ENCODE peak calls at places on chromosome 21, in ten cellular contexts. Q, T, A, D, M, X, O, I, G and E are unnamed samples.

GRCh38 chr21:42671778-42672593 is 18.6 kb downstream of the PDE9A start:
- DNase-seq in Q (no peak), I (no peak), D (no peak), G (no peak), X (no peak), T (no peak), O (no peak), M (no peak), A (no peak), E (no peak)

GRCh38 chr21:35208810-35209517 is 159.9 kb upstream of the RUNX1 start:
- DNase-seq in T (no peak), I (no peak), M (no peak), Q (no peak), D (no peak), O (no peak), X (no peak), A (no peak), G (no peak), E (no peak)

GRCh38 chr21:26506951-26507350 is 66.1 kb downstream of the CYYR1 start:
- DNase-seq in M (no peak), Q (no peak), O (no peak), X (no peak), T (no peak), D (peak), A (no peak), I (no peak), G (no peak), E (peak)

GRCh38 chr21:41761211-41762181 is 5.4 kb downstream of the RIPK4 start:
- DNase-seq in M (no peak), D (no peak), G (no peak), Q (no peak), A (peak), T (no peak), I (peak), X (no peak), O (peak), E (peak)

GRCh38 chr21:42460391-42461184 is 35.4 kb downstream of the RSPH1 start:
- DNase-seq in X (no peak), A (no peak), D (no peak), I (no peak), Q (peak), M (no peak), T (no peak), O (no peak), G (no peak), E (no peak)

GRCh38 chr21:42302292-42302650 is 12.9 kb downstream of the TFF3 start:
- DNase-seq in G (no peak), M (no peak), O (no peak), I (no peak), Q (no peak), T (no peak), D (no peak), A (no peak), X (no peak), E (no peak)

GRCh38 chr21:44353200-44353970 is at the start of gene TRPM2:
- DNase-seq in I (peak), X (no peak), T (no peak), A (peak), D (no peak), O (peak), M (no peak), G (no peak), Q (peak), E (peak)

GRCh38 chr21:44444286-44444931 is 10.9 kb upstream of the LRRC3 start:
- DNase-seq in O (no peak), T (no peak), Q (no peak), G (no peak), I (no peak), M (no peak), A (peak), X (no peak), D (no peak), E (no peak)

GRCh38 chr21:43917515-43918384 is 52.7 kb downstream of the AGPAT3 start:
- DNase-seq in G (no peak), I (no peak), A (no peak), X (no peak), T (no peak), M (no peak), D (no peak), Q (peak), O (peak), E (no peak)

DNA sequence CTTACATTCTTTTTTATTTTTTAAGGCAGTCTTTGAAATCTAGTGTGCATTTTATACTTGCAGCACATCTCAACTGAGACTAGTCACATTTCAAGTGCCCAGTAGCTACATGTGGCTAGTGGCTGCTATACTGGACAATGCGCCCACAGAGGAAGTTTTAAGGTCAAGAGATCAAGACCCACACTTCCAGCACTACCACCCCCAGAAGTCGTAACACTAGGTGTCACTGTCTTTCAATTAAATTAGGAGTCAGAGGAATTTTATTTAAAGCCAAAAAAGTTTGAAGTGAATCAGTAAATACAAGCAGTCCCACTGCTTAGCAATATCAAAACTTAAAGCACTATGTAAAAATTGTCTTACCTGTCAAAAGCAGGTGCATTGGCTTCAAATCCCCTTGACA is 39.9 kb downstream of the SYNJ1 start:
- DNase-seq in G (no peak), D (no peak), Q (peak), I (no peak), X (no peak), M (no peak), T (no peak), O (no peak), A (no peak), E (no peak)
- TF ChIP-seq CTCF in G (no peak), D (no peak), Q (peak), I (peak), X (no peak), M (no peak), T (no peak), O (no peak), A (no peak), E (no peak)

DNA sequence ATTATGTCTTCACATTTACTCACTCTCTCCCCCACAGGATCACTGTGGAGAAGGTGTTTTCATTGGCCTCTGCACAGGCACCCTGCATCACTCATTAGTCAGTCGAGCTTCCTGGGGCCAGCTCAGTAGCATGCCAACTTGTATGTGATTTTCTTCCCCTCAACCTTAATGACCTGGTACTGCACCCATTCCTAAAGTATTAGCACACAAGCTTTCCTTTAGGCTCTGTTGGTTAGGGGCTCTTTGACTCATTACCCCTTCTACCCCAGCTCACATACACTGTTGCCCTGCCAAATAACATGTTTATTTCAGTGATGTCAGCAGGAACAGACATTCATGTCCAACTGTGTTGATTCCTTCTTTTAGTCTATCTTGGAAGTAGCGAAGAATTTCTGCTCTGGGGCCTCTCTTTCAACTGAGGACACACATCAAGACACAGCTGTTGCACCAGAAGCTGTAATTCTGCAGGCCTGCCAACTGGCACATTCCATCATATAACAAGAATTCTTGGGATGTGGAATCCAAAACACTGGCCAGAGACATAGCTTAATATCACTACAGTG is 603.5 kb upstream of the ADAMTS5 start:
- DNase-seq in X (peak), D (peak), A (peak), I (peak), G (no peak), T (no peak), M (peak), O (peak), Q (no peak), E (peak)
- H3K4me3 ChIP-seq in X (no peak), D (no peak), A (no peak), I (no peak), G (no peak), T (no peak), M (no peak), O (no peak), Q (no peak), E (no peak)

DNA sequence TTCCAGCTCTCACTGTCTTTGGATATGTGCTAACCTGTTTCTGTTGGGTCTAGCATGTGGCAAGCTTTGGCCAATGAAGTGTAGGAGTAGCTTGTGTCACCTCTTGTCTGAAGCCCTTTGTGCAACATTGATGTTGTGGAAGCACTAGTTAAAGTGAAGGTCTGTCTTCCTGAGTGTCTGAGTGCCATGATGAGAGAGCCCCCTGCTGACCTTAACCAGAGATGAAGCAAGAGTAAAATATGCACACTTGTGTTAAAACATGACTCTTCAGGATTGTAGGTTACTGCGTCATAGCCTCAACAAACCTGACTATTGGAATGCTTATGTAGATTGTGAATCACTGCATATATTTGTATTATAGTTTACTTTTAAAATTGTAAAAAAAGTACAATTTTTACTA is 103.7 kb downstream of the NCAM2 start:
- DNase-seq in D (peak), Q (peak), M (peak), G (no peak), X (no peak), I (no peak), O (no peak), A (no peak), T (no peak), E (peak)
- TF ChIP-seq CTCF in D (peak), Q (no peak), M (peak), G (no peak), X (no peak), I (peak), O (no peak), A (no peak), T (no peak), E (no peak)

GRCh38 chr21:25405991-25406390 is 201.3 kb downstream of the MRPL39 start:
- DNase-seq in G (no peak), O (no peak), T (no peak), I (no peak), A (no peak), X (no peak), D (no peak), Q (no peak), M (no peak), E (no peak)
- H3K4me3 ChIP-seq in G (no peak), O (no peak), T (no peak), I (no peak), A (no peak), X (no peak), D (no peak), Q (no peak), M (no peak), E (no peak)

GRCh38 chr21:24895885-24896734 is 711.2 kb downstream of the MRPL39 start:
- DNase-seq in A (no peak), X (peak), D (no peak), T (no peak), I (no peak), O (no peak), G (no peak), Q (peak), M (peak), E (no peak)
- TF ChIP-seq CTCF in A (no peak), X (peak), D (peak), T (no peak), I (peak), O (peak), G (peak), Q (peak), M (peak), E (peak)

GRCh38 chr21:38476385-38476784 is 21.9 kb downstream of the ERG start:
- DNase-seq in M (no peak), T (no peak), Q (no peak), X (no peak), I (peak), G (no peak), A (no peak), D (no peak), O (no peak), E (no peak)

GRCh38 chr21:38474796-38475195 is 23.5 kb downstream of the ERG start:
- DNase-seq in M (no peak), X (no peak), O (no peak), Q (no peak), I (no peak), G (no peak), D (no peak), T (no peak), A (no peak), E (no peak)

GRCh38 chr21:38474124-38474523 is 24.2 kb downstream of the ERG start:
- DNase-seq in D (no peak), Q (no peak), M (no peak), T (no peak), I (peak), X (no peak), A (no peak), O (no peak), G (no peak), E (no peak)

GRCh38 chr21:38477241-38477640 is 21.0 kb downstream of the ERG start:
- DNase-seq in M (no peak), I (no peak), T (no peak), X (no peak), D (no peak), O (no peak), G (no peak), Q (no peak), A (no peak), E (no peak)

GRCh38 chr21:38475519-38475918 is 22.8 kb downstream of the ERG start:
- DNase-seq in A (no peak), T (no peak), D (no peak), O (no peak), G (no peak), M (no peak), X (no peak), Q (no peak), I (no peak), E (no peak)
- H3K4me3 ChIP-seq in A (no peak), T (no peak), D (no peak), O (no peak), G (no peak), M (no peak), X (no peak), Q (no peak), I (no peak), E (no peak)

DNA sequence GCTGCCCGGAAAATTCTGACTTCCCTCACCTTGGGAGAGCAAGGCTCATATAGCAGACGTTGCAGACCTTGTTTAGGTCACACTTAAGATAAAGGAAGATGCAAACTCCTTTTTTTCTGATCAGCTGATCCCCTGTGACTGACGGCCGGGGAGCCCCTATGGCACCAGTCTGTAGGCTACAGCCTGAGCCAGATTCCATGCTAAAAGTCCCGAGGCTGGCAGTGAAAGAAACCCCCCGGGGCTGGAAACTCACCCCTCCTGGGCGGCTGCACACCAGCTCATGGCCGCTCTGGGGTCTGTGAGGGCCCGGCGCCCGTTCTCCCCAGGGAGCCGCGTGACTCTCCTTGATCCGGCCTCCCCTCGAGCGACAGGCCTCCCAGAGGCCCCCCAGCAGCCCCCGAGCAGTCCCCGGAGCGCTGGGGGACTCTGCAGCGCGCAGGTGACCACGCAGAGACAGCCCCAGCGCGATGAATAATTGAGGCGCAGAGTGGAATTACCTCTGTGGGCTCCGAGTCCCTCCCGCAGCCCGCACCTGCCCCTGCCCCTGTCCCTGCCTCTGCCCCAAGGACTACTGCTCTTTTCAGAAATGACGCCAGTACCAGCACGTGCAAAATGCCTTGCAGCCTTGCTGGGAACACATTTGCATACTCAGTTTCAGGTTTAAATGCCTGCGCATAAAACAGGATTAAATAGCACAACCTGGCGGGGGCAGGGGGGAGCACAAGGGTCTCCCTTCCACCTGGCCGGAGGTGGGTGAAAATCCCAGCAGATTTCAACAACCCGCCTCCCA is 62.6 kb upstream of the CLDN14 start:
- DNase-seq in T (no peak), G (no peak), I (no peak), Q (peak), X (no peak), D (no peak), O (no peak), M (no peak), A (no peak), E (no peak)
- TF ChIP-seq CTCF in T (no peak), G (no peak), I (no peak), Q (peak), X (no peak), D (no peak), O (no peak), M (no peak), A (no peak), E (no peak)

GRCh38 chr21:14866859-14867560 is 197.8 kb downstream of the NRIP1 start:
- DNase-seq in A (no peak), I (no peak), G (no peak), O (no peak), T (no peak), X (no peak), M (no peak), D (no peak), Q (no peak), E (no peak)

GRCh38 chr21:14858309-14858708 is 206.5 kb downstream of the NRIP1 start:
- DNase-seq in X (no peak), Q (no peak), G (no peak), M (no peak), I (no peak), D (no peak), O (no peak), A (no peak), T (no peak), E (no peak)

GRCh38 chr21:14863745-14864210 is 201.0 kb downstream of the NRIP1 start:
- DNase-seq in O (no peak), A (no peak), X (no peak), T (no peak), D (peak), G (no peak), Q (no peak), I (no peak), M (no peak), E (no peak)

GRCh38 chr21:14864211-14865021 is 200.4 kb downstream of the NRIP1 start:
- DNase-seq in G (no peak), D (peak), O (peak), M (peak), Q (peak), A (peak), I (peak), X (peak), T (no peak), E (peak)

DNA sequence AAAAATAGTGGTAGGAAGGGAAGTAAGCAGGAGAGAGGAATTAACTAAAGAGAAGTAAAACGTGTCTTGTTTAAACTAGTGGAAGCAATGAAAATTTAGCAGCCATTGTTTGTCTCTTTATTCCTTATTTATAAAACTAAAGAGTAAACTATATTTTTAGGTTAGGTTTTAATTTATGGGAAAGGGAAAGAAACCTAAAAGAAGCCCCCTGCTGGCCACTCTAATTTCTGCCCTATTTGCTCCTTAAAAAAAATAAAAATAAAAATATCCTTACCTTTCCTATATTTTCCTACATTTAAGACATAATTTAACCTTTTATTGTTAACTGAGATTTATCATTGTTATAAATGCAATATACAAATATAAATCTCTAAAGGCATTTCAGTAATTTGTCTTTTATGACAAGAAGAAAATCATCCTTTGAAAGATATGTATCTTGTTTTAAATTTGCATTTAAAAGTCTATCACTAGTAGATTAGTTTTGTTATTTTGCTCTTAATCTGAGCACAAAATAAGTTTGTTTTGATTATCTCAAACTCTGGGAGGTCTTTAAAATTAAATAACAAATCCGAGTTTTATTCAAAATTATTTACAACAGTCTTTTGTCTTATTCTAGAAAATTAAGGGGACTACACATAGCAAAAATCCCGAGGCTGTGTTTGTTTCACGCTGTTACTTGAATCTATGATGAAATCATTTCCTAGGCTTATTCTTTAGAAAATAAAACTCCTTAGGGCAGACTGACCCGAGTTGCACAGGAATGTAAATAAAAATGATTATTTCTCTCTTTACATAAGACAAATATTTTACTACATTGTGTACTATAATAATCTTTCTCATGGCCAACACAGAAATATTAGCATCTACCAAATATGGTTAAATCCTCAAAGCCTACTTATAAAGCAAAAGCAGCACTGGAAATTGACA is 201.7 kb downstream of the NRIP1 start:
- DNase-seq in M (peak), X (no peak), A (no peak), D (no peak), G (no peak), Q (peak), T (no peak), O (no peak), I (no peak), E (no peak)
- H3K4me3 ChIP-seq in M (no peak), X (no peak), A (no peak), D (no peak), G (no peak), Q (no peak), T (no peak), O (no peak), I (no peak), E (no peak)

DNA sequence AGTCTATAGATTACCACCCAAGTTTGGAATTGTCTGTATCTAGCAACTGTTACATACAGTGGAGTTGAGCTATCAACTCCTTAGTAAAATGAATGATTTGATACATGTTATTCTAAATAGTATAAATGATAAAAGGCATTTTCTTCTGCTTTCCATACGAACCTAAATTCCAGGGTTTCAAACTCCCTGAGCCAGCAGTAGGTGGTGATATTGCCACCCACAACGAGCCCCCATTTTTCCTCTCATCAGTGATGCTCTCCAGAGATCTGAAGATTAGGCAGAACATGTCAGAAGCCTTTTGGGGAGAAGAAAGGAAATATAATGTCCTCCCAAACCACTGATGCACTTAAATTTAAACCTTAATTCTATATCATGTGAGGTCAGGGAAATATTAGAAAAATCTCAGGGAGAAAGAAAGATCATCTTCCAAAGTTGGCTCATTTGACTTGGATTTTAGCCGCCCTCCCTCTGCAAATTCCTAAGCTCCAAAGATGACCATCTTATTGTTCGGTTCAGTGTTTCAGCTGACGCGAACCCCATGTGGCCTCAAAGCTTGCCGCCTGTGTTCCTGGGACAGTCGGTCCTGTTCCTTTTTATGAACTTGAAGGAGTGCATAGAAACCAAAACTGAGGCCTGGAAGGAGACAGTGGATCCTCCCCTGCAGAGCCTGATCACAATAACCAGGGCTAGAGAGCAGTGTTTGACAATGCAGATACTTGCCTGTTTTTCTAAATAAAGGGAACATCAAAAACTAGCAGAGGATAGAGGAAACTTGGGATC is 2.3 kb downstream of the EVA1C start:
- DNase-seq in X (peak), M (peak), I (no peak), G (no peak), T (no peak), D (no peak), O (no peak), A (no peak), Q (no peak), E (peak)
- TF ChIP-seq CTCF in X (no peak), M (peak), I (peak), G (no peak), T (peak), D (peak), O (peak), A (no peak), Q (no peak), E (peak)